ENCODE peak calls at places on chromosomes 7 and 10, in nine cellular contexts. One of them, this sample, is unnamed.

GRCh38 chr7:92359801-92360200 is 87.5 kb upstream of the GATAD1 start:
- DNase-seq in Calu3: no peak
- DNase-seq in tibial nerve: no peak
- DNase-seq in amniotic stem cell: no peak
- DNase-seq in stimulated activated CD8-positive, alpha-beta memory T cell treated with anti-CD3 and anti-CD28 coated beads, Interleukin-2, amount 100 ng/mL, for 48 hours: no peak
- DNase-seq in NAMALWA: no peak
- DNase-seq in GM10248: no peak
- DNase-seq in activated effector memory CD4-positive, alpha-beta T cell treated with anti-CD3 and anti-CD28 coated beads, Interleukin-2, amount 50 U/mL, for 16 hours: no peak
- DNase-seq in ELR: no peak
- DNase-seq in this sample: no peak

GRCh38 chr7:26992670-26993069 is 103.1 kb downstream of the HOXA1 start:
- DNase-seq in NAMALWA: no peak
- DNase-seq in tibial nerve: no peak
- DNase-seq in stimulated activated CD8-positive, alpha-beta memory T cell treated with anti-CD3 and anti-CD28 coated beads, Interleukin-2, amount 100 ng/mL, for 48 hours: no peak
- DNase-seq in Calu3: no peak
- DNase-seq in amniotic stem cell: no peak
- DNase-seq in ELR: no peak
- DNase-seq in GM10248: no peak
- DNase-seq in activated effector memory CD4-positive, alpha-beta T cell treated with anti-CD3 and anti-CD28 coated beads, Interleukin-2, amount 50 U/mL, for 16 hours: no peak
- DNase-seq in this sample: no peak

GRCh38 chr7:44977304-44977858 is 1.4 kb downstream of the MYO1G start:
- DNase-seq in tibial nerve: no peak
- DNase-seq in ELR: peak; percentile 70
- DNase-seq in Calu3: no peak
- DNase-seq in amniotic stem cell: no peak
- DNase-seq in GM10248: peak; percentile 73
- DNase-seq in stimulated activated CD8-positive, alpha-beta memory T cell treated with anti-CD3 and anti-CD28 coated beads, Interleukin-2, amount 100 ng/mL, for 48 hours: peak; percentile 70
- DNase-seq in activated effector memory CD4-positive, alpha-beta T cell treated with anti-CD3 and anti-CD28 coated beads, Interleukin-2, amount 50 U/mL, for 16 hours: peak; percentile 90
- DNase-seq in NAMALWA: no peak
- DNase-seq in this sample: peak; percentile 86

GRCh38 chr7:53218730-53219504 is 183.5 kb downstream of the POM121L12 start:
- DNase-seq in amniotic stem cell: no peak
- DNase-seq in stimulated activated CD8-positive, alpha-beta memory T cell treated with anti-CD3 and anti-CD28 coated beads, Interleukin-2, amount 100 ng/mL, for 48 hours: no peak
- DNase-seq in tibial nerve: no peak
- DNase-seq in Calu3: no peak
- DNase-seq in GM10248: no peak
- DNase-seq in activated effector memory CD4-positive, alpha-beta T cell treated with anti-CD3 and anti-CD28 coated beads, Interleukin-2, amount 50 U/mL, for 16 hours: no peak
- DNase-seq in ELR: no peak
- DNase-seq in NAMALWA: no peak
- DNase-seq in this sample: peak; percentile 80

GRCh38 chr7:51587600-51587999 is 271.0 kb upstream of the COBL start:
- DNase-seq in stimulated activated CD8-positive, alpha-beta memory T cell treated with anti-CD3 and anti-CD28 coated beads, Interleukin-2, amount 100 ng/mL, for 48 hours: no peak
- DNase-seq in NAMALWA: peak; percentile 17
- DNase-seq in amniotic stem cell: no peak
- DNase-seq in tibial nerve: no peak
- DNase-seq in GM10248: no peak
- DNase-seq in Calu3: no peak
- DNase-seq in activated effector memory CD4-positive, alpha-beta T cell treated with anti-CD3 and anti-CD28 coated beads, Interleukin-2, amount 50 U/mL, for 16 hours: no peak
- DNase-seq in ELR: no peak
- DNase-seq in this sample: no peak

GRCh38 chr10:70579234-70580002 is 23.1 kb downstream of the PRF1 start:
- DNase-seq in activated effector memory CD4-positive, alpha-beta T cell treated with anti-CD3 and anti-CD28 coated beads, Interleukin-2, amount 50 U/mL, for 16 hours: no peak
- DNase-seq in NAMALWA: no peak
- DNase-seq in ELR: no peak
- DNase-seq in stimulated activated CD8-positive, alpha-beta memory T cell treated with anti-CD3 and anti-CD28 coated beads, Interleukin-2, amount 100 ng/mL, for 48 hours: no peak
- DNase-seq in amniotic stem cell: no peak
- DNase-seq in Calu3: peak; percentile 25
- DNase-seq in tibial nerve: no peak
- DNase-seq in GM10248: no peak
- DNase-seq in this sample: no peak

GRCh38 chr7:136870799-136871487 is 2.5 kb downstream of the CHRM2 start:
- DNase-seq in tibial nerve: no peak
- DNase-seq in stimulated activated CD8-positive, alpha-beta memory T cell treated with anti-CD3 and anti-CD28 coated beads, Interleukin-2, amount 100 ng/mL, for 48 hours: no peak
- DNase-seq in ELR: no peak
- DNase-seq in GM10248: no peak
- DNase-seq in NAMALWA: no peak
- DNase-seq in amniotic stem cell: no peak
- DNase-seq in Calu3: no peak
- DNase-seq in activated effector memory CD4-positive, alpha-beta T cell treated with anti-CD3 and anti-CD28 coated beads, Interleukin-2, amount 50 U/mL, for 16 hours: no peak
- DNase-seq in this sample: no peak

GRCh38 chr7:82419200-82419599 is 24.4 kb downstream of the CACNA2D1 start:
- DNase-seq in tibial nerve: no peak
- DNase-seq in activated effector memory CD4-positive, alpha-beta T cell treated with anti-CD3 and anti-CD28 coated beads, Interleukin-2, amount 50 U/mL, for 16 hours: no peak
- DNase-seq in GM10248: no peak
- DNase-seq in Calu3: no peak
- DNase-seq in amniotic stem cell: no peak
- DNase-seq in NAMALWA: no peak
- DNase-seq in stimulated activated CD8-positive, alpha-beta memory T cell treated with anti-CD3 and anti-CD28 coated beads, Interleukin-2, amount 100 ng/mL, for 48 hours: no peak
- DNase-seq in ELR: no peak
- DNase-seq in this sample: no peak

GRCh38 chr7:141263508-141263907 is 189.6 kb downstream of the TMEM178B start:
- DNase-seq in NAMALWA: no peak
- DNase-seq in amniotic stem cell: no peak
- DNase-seq in GM10248: no peak
- DNase-seq in Calu3: no peak
- DNase-seq in ELR: no peak
- DNase-seq in activated effector memory CD4-positive, alpha-beta T cell treated with anti-CD3 and anti-CD28 coated beads, Interleukin-2, amount 50 U/mL, for 16 hours: no peak
- DNase-seq in stimulated activated CD8-positive, alpha-beta memory T cell treated with anti-CD3 and anti-CD28 coated beads, Interleukin-2, amount 100 ng/mL, for 48 hours: no peak
- DNase-seq in tibial nerve: no peak
- DNase-seq in this sample: no peak

GRCh38 chr7:895451-896052 is 19.2 kb downstream of the GET4 start:
- DNase-seq in NAMALWA: no peak
- DNase-seq in activated effector memory CD4-positive, alpha-beta T cell treated with anti-CD3 and anti-CD28 coated beads, Interleukin-2, amount 50 U/mL, for 16 hours: no peak
- DNase-seq in stimulated activated CD8-positive, alpha-beta memory T cell treated with anti-CD3 and anti-CD28 coated beads, Interleukin-2, amount 100 ng/mL, for 48 hours: no peak
- DNase-seq in GM10248: no peak
- DNase-seq in ELR: no peak
- DNase-seq in Calu3: no peak
- DNase-seq in tibial nerve: no peak
- DNase-seq in amniotic stem cell: no peak
- DNase-seq in this sample: no peak

GRCh38 chr7:153584132-153584531 is 468.1 kb upstream of the DPP6 start:
- DNase-seq in Calu3: no peak
- DNase-seq in activated effector memory CD4-positive, alpha-beta T cell treated with anti-CD3 and anti-CD28 coated beads, Interleukin-2, amount 50 U/mL, for 16 hours: no peak
- DNase-seq in NAMALWA: no peak
- DNase-seq in stimulated activated CD8-positive, alpha-beta memory T cell treated with anti-CD3 and anti-CD28 coated beads, Interleukin-2, amount 100 ng/mL, for 48 hours: no peak
- DNase-seq in tibial nerve: no peak
- DNase-seq in ELR: no peak
- DNase-seq in amniotic stem cell: no peak
- DNase-seq in GM10248: no peak
- DNase-seq in this sample: no peak

GRCh38 chr10:113558336-113558735 is 5.5 kb downstream of the HABP2 start:
- DNase-seq in Calu3: no peak
- DNase-seq in GM10248: no peak
- DNase-seq in NAMALWA: no peak
- DNase-seq in activated effector memory CD4-positive, alpha-beta T cell treated with anti-CD3 and anti-CD28 coated beads, Interleukin-2, amount 50 U/mL, for 16 hours: no peak
- DNase-seq in tibial nerve: no peak
- DNase-seq in stimulated activated CD8-positive, alpha-beta memory T cell treated with anti-CD3 and anti-CD28 coated beads, Interleukin-2, amount 100 ng/mL, for 48 hours: no peak
- DNase-seq in ELR: no peak
- DNase-seq in amniotic stem cell: no peak
- DNase-seq in this sample: no peak

GRCh38 chr7:133642907-133643306 is 390.0 kb downstream of the EXOC4 start:
- DNase-seq in Calu3: no peak
- DNase-seq in ELR: no peak
- DNase-seq in activated effector memory CD4-positive, alpha-beta T cell treated with anti-CD3 and anti-CD28 coated beads, Interleukin-2, amount 50 U/mL, for 16 hours: no peak
- DNase-seq in NAMALWA: no peak
- DNase-seq in tibial nerve: no peak
- DNase-seq in stimulated activated CD8-positive, alpha-beta memory T cell treated with anti-CD3 and anti-CD28 coated beads, Interleukin-2, amount 100 ng/mL, for 48 hours: no peak
- DNase-seq in GM10248: no peak
- DNase-seq in amniotic stem cell: no peak
- DNase-seq in this sample: no peak

GRCh38 chr10:50326757-50327701 is 75.7 kb upstream of the ASAH2 start:
- DNase-seq in tibial nerve: no peak
- DNase-seq in ELR: peak; percentile 72
- DNase-seq in GM10248: no peak
- DNase-seq in activated effector memory CD4-positive, alpha-beta T cell treated with anti-CD3 and anti-CD28 coated beads, Interleukin-2, amount 50 U/mL, for 16 hours: no peak
- DNase-seq in NAMALWA: no peak
- DNase-seq in stimulated activated CD8-positive, alpha-beta memory T cell treated with anti-CD3 and anti-CD28 coated beads, Interleukin-2, amount 100 ng/mL, for 48 hours: no peak
- DNase-seq in Calu3: peak; percentile 28
- DNase-seq in amniotic stem cell: no peak
- DNase-seq in this sample: no peak

GRCh38 chr10:62036186-62037081 is 134.9 kb downstream of the ARID5B start:
- DNase-seq in tibial nerve: no peak
- DNase-seq in stimulated activated CD8-positive, alpha-beta memory T cell treated with anti-CD3 and anti-CD28 coated beads, Interleukin-2, amount 100 ng/mL, for 48 hours: no peak
- DNase-seq in NAMALWA: no peak
- DNase-seq in amniotic stem cell: no peak
- DNase-seq in GM10248: no peak
- DNase-seq in Calu3: no peak
- DNase-seq in ELR: no peak
- DNase-seq in activated effector memory CD4-positive, alpha-beta T cell treated with anti-CD3 and anti-CD28 coated beads, Interleukin-2, amount 50 U/mL, for 16 hours: no peak
- DNase-seq in this sample: no peak

GRCh38 chr7:108630002-108630401 is 60.3 kb downstream of the DNAJB9 start:
- DNase-seq in activated effector memory CD4-positive, alpha-beta T cell treated with anti-CD3 and anti-CD28 coated beads, Interleukin-2, amount 50 U/mL, for 16 hours: no peak
- DNase-seq in tibial nerve: no peak
- DNase-seq in GM10248: no peak
- DNase-seq in amniotic stem cell: no peak
- DNase-seq in NAMALWA: no peak
- DNase-seq in ELR: no peak
- DNase-seq in Calu3: no peak
- DNase-seq in stimulated activated CD8-positive, alpha-beta memory T cell treated with anti-CD3 and anti-CD28 coated beads, Interleukin-2, amount 100 ng/mL, for 48 hours: no peak
- DNase-seq in this sample: no peak

GRCh38 chr7:87216701-87217508 is 2.6 kb downstream of the TMEM243 start:
- DNase-seq in GM10248: peak; percentile 58
- DNase-seq in stimulated activated CD8-positive, alpha-beta memory T cell treated with anti-CD3 and anti-CD28 coated beads, Interleukin-2, amount 100 ng/mL, for 48 hours: no peak
- DNase-seq in amniotic stem cell: no peak
- DNase-seq in NAMALWA: peak; percentile 93
- DNase-seq in activated effector memory CD4-positive, alpha-beta T cell treated with anti-CD3 and anti-CD28 coated beads, Interleukin-2, amount 50 U/mL, for 16 hours: peak; percentile 75
- DNase-seq in Calu3: no peak
- DNase-seq in ELR: no peak
- DNase-seq in tibial nerve: no peak
- DNase-seq in this sample: no peak

GRCh38 chr10:22831586-22831985 is 96.3 kb upstream of the ARMC3 start:
- DNase-seq in tibial nerve: no peak
- DNase-seq in Calu3: no peak
- DNase-seq in GM10248: no peak
- DNase-seq in amniotic stem cell: no peak
- DNase-seq in NAMALWA: no peak
- DNase-seq in activated effector memory CD4-positive, alpha-beta T cell treated with anti-CD3 and anti-CD28 coated beads, Interleukin-2, amount 50 U/mL, for 16 hours: no peak
- DNase-seq in stimulated activated CD8-positive, alpha-beta memory T cell treated with anti-CD3 and anti-CD28 coated beads, Interleukin-2, amount 100 ng/mL, for 48 hours: no peak
- DNase-seq in ELR: no peak
- DNase-seq in this sample: no peak

GRCh38 chr7:151368136-151368571 is 26.5 kb downstream of the NUB1 start:
- DNase-seq in ELR: peak; percentile 77
- DNase-seq in activated effector memory CD4-positive, alpha-beta T cell treated with anti-CD3 and anti-CD28 coated beads, Interleukin-2, amount 50 U/mL, for 16 hours: peak; percentile 90
- DNase-seq in GM10248: peak; percentile 84
- DNase-seq in tibial nerve: peak; percentile 73
- DNase-seq in NAMALWA: peak; percentile 96
- DNase-seq in Calu3: peak; percentile 88
- DNase-seq in stimulated activated CD8-positive, alpha-beta memory T cell treated with anti-CD3 and anti-CD28 coated beads, Interleukin-2, amount 100 ng/mL, for 48 hours: peak; percentile 58
- DNase-seq in amniotic stem cell: peak; percentile 28
- DNase-seq in this sample: peak; percentile 94

GRCh38 chr7:113015038-113015645 is 71.5 kb downstream of the GPR85 start:
- DNase-seq in ELR: peak; percentile 66
- DNase-seq in Calu3: peak; percentile 3
- DNase-seq in tibial nerve: no peak
- DNase-seq in GM10248: no peak
- DNase-seq in stimulated activated CD8-positive, alpha-beta memory T cell treated with anti-CD3 and anti-CD28 coated beads, Interleukin-2, amount 100 ng/mL, for 48 hours: no peak
- DNase-seq in NAMALWA: peak; percentile 48
- DNase-seq in amniotic stem cell: peak; percentile 11
- DNase-seq in activated effector memory CD4-positive, alpha-beta T cell treated with anti-CD3 and anti-CD28 coated beads, Interleukin-2, amount 50 U/mL, for 16 hours: no peak
- DNase-seq in this sample: no peak

GRCh38 chr7:75571209-75571608 is 79.1 kb downstream of the SPDYE5 start:
- DNase-seq in Calu3: no peak
- DNase-seq in tibial nerve: no peak
- DNase-seq in stimulated activated CD8-positive, alpha-beta memory T cell treated with anti-CD3 and anti-CD28 coated beads, Interleukin-2, amount 100 ng/mL, for 48 hours: no peak
- DNase-seq in amniotic stem cell: no peak
- DNase-seq in GM10248: no peak
- DNase-seq in NAMALWA: no peak
- DNase-seq in ELR: no peak
- DNase-seq in activated effector memory CD4-positive, alpha-beta T cell treated with anti-CD3 and anti-CD28 coated beads, Interleukin-2, amount 50 U/mL, for 16 hours: no peak
- DNase-seq in this sample: no peak

GRCh38 chr10:130809761-130810515 is 501.6 kb downstream of the TCERG1L start:
- DNase-seq in NAMALWA: no peak
- DNase-seq in stimulated activated CD8-positive, alpha-beta memory T cell treated with anti-CD3 and anti-CD28 coated beads, Interleukin-2, amount 100 ng/mL, for 48 hours: no peak
- DNase-seq in amniotic stem cell: no peak
- DNase-seq in GM10248: no peak
- DNase-seq in ELR: no peak
- DNase-seq in activated effector memory CD4-positive, alpha-beta T cell treated with anti-CD3 and anti-CD28 coated beads, Interleukin-2, amount 50 U/mL, for 16 hours: no peak
- DNase-seq in tibial nerve: no peak
- DNase-seq in Calu3: no peak
- DNase-seq in this sample: peak; percentile 64

GRCh38 chr7:148783801-148784527 is 85.3 kb downstream of the CUL1 start:
- DNase-seq in amniotic stem cell: no peak
- DNase-seq in activated effector memory CD4-positive, alpha-beta T cell treated with anti-CD3 and anti-CD28 coated beads, Interleukin-2, amount 50 U/mL, for 16 hours: no peak
- DNase-seq in NAMALWA: no peak
- DNase-seq in Calu3: no peak
- DNase-seq in ELR: no peak
- DNase-seq in stimulated activated CD8-positive, alpha-beta memory T cell treated with anti-CD3 and anti-CD28 coated beads, Interleukin-2, amount 100 ng/mL, for 48 hours: no peak
- DNase-seq in GM10248: no peak
- DNase-seq in tibial nerve: no peak
- DNase-seq in this sample: no peak

GRCh38 chr10:110498087-110498981 is 627 bp downstream of the DUSP5 start:
- DNase-seq in tibial nerve: peak; percentile 20
- DNase-seq in NAMALWA: peak; percentile 51
- DNase-seq in stimulated activated CD8-positive, alpha-beta memory T cell treated with anti-CD3 and anti-CD28 coated beads, Interleukin-2, amount 100 ng/mL, for 48 hours: peak; percentile 54
- DNase-seq in Calu3: peak; percentile 39
- DNase-seq in ELR: peak; percentile 61
- DNase-seq in GM10248: no peak
- DNase-seq in activated effector memory CD4-positive, alpha-beta T cell treated with anti-CD3 and anti-CD28 coated beads, Interleukin-2, amount 50 U/mL, for 16 hours: peak; percentile 88
- DNase-seq in amniotic stem cell: no peak
- DNase-seq in this sample: peak; percentile 88

GRCh38 chr7:40221836-40222235 is 87.0 kb downstream of the SUGCT start:
- DNase-seq in NAMALWA: no peak
- DNase-seq in stimulated activated CD8-positive, alpha-beta memory T cell treated with anti-CD3 and anti-CD28 coated beads, Interleukin-2, amount 100 ng/mL, for 48 hours: no peak
- DNase-seq in ELR: peak; percentile 95
- DNase-seq in Calu3: no peak
- DNase-seq in amniotic stem cell: peak; percentile 63
- DNase-seq in tibial nerve: no peak
- DNase-seq in GM10248: no peak
- DNase-seq in activated effector memory CD4-positive, alpha-beta T cell treated with anti-CD3 and anti-CD28 coated beads, Interleukin-2, amount 50 U/mL, for 16 hours: no peak
- DNase-seq in this sample: no peak

GRCh38 chr10:96765406-96766240 is 45.3 kb upstream of the PIK3AP1 start:
- DNase-seq in GM10248: peak; percentile 81
- DNase-seq in tibial nerve: peak; percentile 30
- DNase-seq in Calu3: peak; percentile 75
- DNase-seq in NAMALWA: peak; percentile 83
- DNase-seq in activated effector memory CD4-positive, alpha-beta T cell treated with anti-CD3 and anti-CD28 coated beads, Interleukin-2, amount 50 U/mL, for 16 hours: peak; percentile 91
- DNase-seq in amniotic stem cell: no peak
- DNase-seq in stimulated activated CD8-positive, alpha-beta memory T cell treated with anti-CD3 and anti-CD28 coated beads, Interleukin-2, amount 100 ng/mL, for 48 hours: peak; percentile 61
- DNase-seq in ELR: peak; percentile 76
- DNase-seq in this sample: peak; percentile 85

GRCh38 chr7:5428470-5429252 is 5.0 kb upstream of the TNRC18 start:
- DNase-seq in amniotic stem cell: peak; percentile 46
- DNase-seq in GM10248: no peak
- DNase-seq in tibial nerve: peak; percentile 61
- DNase-seq in NAMALWA: no peak
- DNase-seq in stimulated activated CD8-positive, alpha-beta memory T cell treated with anti-CD3 and anti-CD28 coated beads, Interleukin-2, amount 100 ng/mL, for 48 hours: no peak
- DNase-seq in ELR: peak; percentile 95
- DNase-seq in Calu3: peak; percentile 71
- DNase-seq in activated effector memory CD4-positive, alpha-beta T cell treated with anti-CD3 and anti-CD28 coated beads, Interleukin-2, amount 50 U/mL, for 16 hours: no peak
- DNase-seq in this sample: peak; percentile 92

GRCh38 chr7:16422100-16422430 is 727 bp upstream of the CRPPA start:
- DNase-seq in activated effector memory CD4-positive, alpha-beta T cell treated with anti-CD3 and anti-CD28 coated beads, Interleukin-2, amount 50 U/mL, for 16 hours: no peak
- DNase-seq in NAMALWA: no peak
- DNase-seq in stimulated activated CD8-positive, alpha-beta memory T cell treated with anti-CD3 and anti-CD28 coated beads, Interleukin-2, amount 100 ng/mL, for 48 hours: no peak
- DNase-seq in amniotic stem cell: no peak
- DNase-seq in tibial nerve: no peak
- DNase-seq in GM10248: no peak
- DNase-seq in ELR: peak; percentile 24
- DNase-seq in Calu3: no peak
- DNase-seq in this sample: no peak

GRCh38 chr7:89223906-89224395 is 428.4 kb upstream of the TEX47 start:
- DNase-seq in stimulated activated CD8-positive, alpha-beta memory T cell treated with anti-CD3 and anti-CD28 coated beads, Interleukin-2, amount 100 ng/mL, for 48 hours: no peak
- DNase-seq in Calu3: no peak
- DNase-seq in amniotic stem cell: no peak
- DNase-seq in activated effector memory CD4-positive, alpha-beta T cell treated with anti-CD3 and anti-CD28 coated beads, Interleukin-2, amount 50 U/mL, for 16 hours: no peak
- DNase-seq in NAMALWA: no peak
- DNase-seq in tibial nerve: no peak
- DNase-seq in GM10248: no peak
- DNase-seq in ELR: no peak
- DNase-seq in this sample: no peak

GRCh38 chr7:1848013-1848640 is 178.1 kb downstream of the ELFN1 start:
- DNase-seq in GM10248: no peak
- DNase-seq in Calu3: no peak
- DNase-seq in tibial nerve: no peak
- DNase-seq in NAMALWA: no peak
- DNase-seq in stimulated activated CD8-positive, alpha-beta memory T cell treated with anti-CD3 and anti-CD28 coated beads, Interleukin-2, amount 100 ng/mL, for 48 hours: no peak
- DNase-seq in ELR: no peak
- DNase-seq in amniotic stem cell: no peak
- DNase-seq in activated effector memory CD4-positive, alpha-beta T cell treated with anti-CD3 and anti-CD28 coated beads, Interleukin-2, amount 50 U/mL, for 16 hours: peak; percentile 36
- DNase-seq in this sample: peak; percentile 62

This sample was measured in posterior vena cava.